ENCODE peak calls at places on chromosomes 2 and 18, in five cellular contexts. Y is HFF-Myc, X is colonic mucosa, Q is prostate gland, P is mucosa of descending colon. E is an unnamed sample.

GRCh38 chr2:152441961-152442360 is 107.0 kb downstream of the FMNL2 start:
- DNase-seq in Y (no peak), X (no peak), Q (no peak), P (no peak), E (no peak)

GRCh38 chr18:57833441-57834101 is 30.5 kb upstream of the ATP8B1 start:
- DNase-seq in P (no peak), X (peak; percentile 34), Q (no peak), Y (no peak), E (no peak)

GRCh38 chr2:127400533-127400896 is 12.7 kb upstream of the MAP3K2 start:
- DNase-seq in P (peak; percentile 77), X (peak; percentile 80), Y (no peak), Q (no peak), E (no peak)

GRCh38 chr2:29323961-29324360 is 208.7 kb downstream of the CLIP4 start:
- DNase-seq in Q (no peak), X (no peak), Y (no peak), P (no peak), E (no peak)

GRCh38 chr18:62080172-62080571 is 106.7 kb downstream of the PIGN start:
- DNase-seq in Q (no peak), P (no peak), Y (no peak), X (no peak), E (no peak)

GRCh38 chr2:200089040-200089755 is 133.8 kb downstream of the MAIP1 start:
- DNase-seq in Y (no peak), Q (no peak), P (no peak), X (no peak), E (no peak)

GRCh38 chr2:202717598-202718310 is 83.0 kb downstream of the FAM117B start:
- DNase-seq in X (no peak), Q (no peak), P (no peak), Y (no peak), E (no peak)

GRCh38 chr2:187956906-187957534 is 334.7 kb upstream of the GULP1 start:
- DNase-seq in Y (no peak), Q (no peak), X (no peak), P (no peak), E (peak; percentile 30)

GRCh38 chr2:85729825-85730510 is 23.8 kb upstream of the ATOH8 start:
- DNase-seq in X (no peak), P (no peak), Y (no peak), Q (no peak), E (no peak)

GRCh38 chr2:205347899-205348298 is 334.4 kb upstream of the NRP2 start:
- DNase-seq in P (no peak), X (no peak), Q (no peak), Y (no peak), E (no peak)

GRCh38 chr2:150485871-150486538 is 1.5 kb downstream of the RND3 start:
- DNase-seq in Y (no peak), Q (peak; percentile 66), X (peak; percentile 79), P (peak; percentile 85), E (no peak)

GRCh38 chr2:233988581-233988980 is 61.9 kb upstream of the SPP2 start:
- DNase-seq in Y (no peak), X (no peak), Q (no peak), P (no peak), E (no peak)

GRCh38 chr2:177328056-177328455 is 63.5 kb upstream of the NFE2L2 start:
- DNase-seq in Y (no peak), X (no peak), P (no peak), Q (no peak), E (no peak)

GRCh38 chr2:187188783-187189631 is 259.0 kb downstream of the CALCRL start:
- DNase-seq in Q (no peak), P (no peak), X (no peak), Y (no peak), E (no peak)

GRCh38 chr2:99819766-99820165 is 322.6 kb downstream of the AFF3 start:
- DNase-seq in P (no peak), X (no peak), Y (no peak), Q (no peak), E (peak; percentile 96)
- TF ChIP-seq CTCF in P (no peak), X (no peak), Y (peak; percentile 12), Q (no peak), E (peak; percentile 97)

DNA sequence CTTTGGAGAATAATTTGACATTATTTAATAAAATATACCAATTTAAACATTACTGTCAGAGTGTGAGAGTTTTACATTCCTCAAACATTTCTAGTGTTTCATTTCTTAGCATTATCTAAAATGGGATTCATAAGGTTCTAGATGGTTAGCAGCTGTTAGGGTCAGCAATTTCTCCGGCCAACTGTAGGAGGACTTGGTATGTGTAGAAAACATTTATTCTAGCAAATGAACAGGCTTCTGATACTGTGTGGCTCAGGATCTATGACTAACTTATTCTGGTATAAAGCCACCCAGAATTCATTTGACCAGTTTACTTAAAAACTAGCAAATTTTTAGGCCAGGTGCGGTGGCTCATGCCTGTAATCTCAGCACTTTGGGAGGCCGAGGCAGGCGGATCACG is 22.6 kb downstream of the NCOA1 start:
- DNase-seq in X (no peak), Y (no peak), P (no peak), Q (no peak), E (no peak)
- TF ChIP-seq CTCF in X (no peak), Y (no peak), P (no peak), Q (no peak), E (no peak)

GRCh38 chr18:37335337-37335736 is 230.3 kb downstream of the CELF4 start:
- DNase-seq in Q (no peak), P (no peak), Y (no peak), X (no peak), E (no peak)
- TF ChIP-seq CTCF in Q (no peak), P (no peak), Y (peak; percentile 60), X (no peak), E (peak; percentile 62)

GRCh38 chr2:103264058-103264457 is 502.2 kb downstream of the TMEM182 start:
- DNase-seq in P (no peak), Y (no peak), Q (no peak), X (no peak), E (no peak)

GRCh38 chr2:103268841-103269498 is 507.1 kb downstream of the TMEM182 start:
- DNase-seq in Y (no peak), P (peak; percentile 25), Q (no peak), X (peak; percentile 18), E (no peak)
- TF ChIP-seq CTCF in Y (no peak), P (no peak), Q (no peak), X (no peak), E (no peak)

GRCh38 chr18:21402272-21402671 is 160.2 kb downstream of the GREB1L start:
- DNase-seq in Y (no peak), P (no peak), X (no peak), Q (no peak), E (no peak)
- TF ChIP-seq CTCF in Y (no peak), P (no peak), X (no peak), Q (no peak), E (no peak)

GRCh38 chr2:154403242-154403790 is 295.2 kb upstream of the KCNJ3 start:
- DNase-seq in Y (no peak), X (no peak), P (no peak), Q (no peak), E (no peak)

GRCh38 chr2:154400891-154401290 is 297.6 kb upstream of the KCNJ3 start:
- DNase-seq in Q (no peak), P (no peak), Y (no peak), X (no peak), E (no peak)

DNA sequence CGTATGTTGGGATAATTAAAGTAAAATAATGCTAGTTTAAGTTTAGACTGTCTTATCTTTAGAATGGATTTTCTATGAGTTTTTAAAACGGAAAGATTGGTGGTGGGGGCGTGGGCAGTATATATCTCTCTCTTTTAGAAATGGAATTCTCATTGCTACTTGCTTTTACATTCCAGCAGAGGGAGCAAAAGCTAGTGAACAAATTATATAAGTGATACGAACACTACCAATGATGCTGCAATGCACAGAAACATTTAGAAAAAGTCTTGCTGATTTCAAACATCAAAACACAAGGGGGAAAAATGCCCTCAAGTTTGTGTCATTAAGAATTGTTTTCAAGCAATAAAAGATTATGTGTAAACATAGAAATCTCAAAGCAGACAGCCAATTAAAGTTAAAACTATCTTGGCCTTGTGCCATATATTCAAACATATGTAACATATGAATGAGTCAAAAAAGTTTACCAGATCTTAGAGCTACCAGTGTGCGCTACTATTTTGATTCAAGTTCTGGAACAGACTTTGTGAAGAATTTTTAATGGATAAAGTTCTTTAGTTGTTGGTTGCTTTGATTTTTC is 296.3 kb upstream of the KCNJ3 start:
- DNase-seq in Y (no peak), X (no peak), P (no peak), Q (no peak), E (no peak)
- TF ChIP-seq CTCF in Y (no peak), X (peak; percentile 26), P (no peak), Q (peak; percentile 31), E (peak; percentile 67)

GRCh38 chr2:138010890-138011289 is 46.6 kb downstream of the HNMT start:
- DNase-seq in X (no peak), Q (no peak), Y (no peak), P (no peak), E (no peak)

GRCh38 chr2:138012082-138012481 is 47.8 kb downstream of the HNMT start:
- DNase-seq in Q (no peak), X (no peak), Y (no peak), P (no peak), E (no peak)

GRCh38 chr2:138007431-138007830 is 43.2 kb downstream of the HNMT start:
- DNase-seq in Q (no peak), X (no peak), P (no peak), Y (no peak), E (no peak)

GRCh38 chr2:138012968-138013367 is 48.7 kb downstream of the HNMT start:
- DNase-seq in P (no peak), Q (no peak), Y (no peak), X (no peak), E (no peak)

GRCh38 chr2:138009622-138010021 is 45.3 kb downstream of the HNMT start:
- DNase-seq in Q (no peak), X (no peak), P (no peak), Y (no peak), E (no peak)
- TF ChIP-seq CTCF in Q (no peak), X (no peak), P (no peak), Y (no peak), E (no peak)

GRCh38 chr2:172928754-172929153 is 146.9 kb upstream of the MAP3K20 start:
- DNase-seq in P (no peak), X (no peak), Q (no peak), Y (no peak), E (no peak)
- TF ChIP-seq CTCF in P (no peak), X (no peak), Q (no peak), Y (no peak), E (no peak)